ENCODE peak calls at places on chromosomes 5 and 9, in ten cellular contexts. J, S, M, L, O, F, Y, D, I and Z are unnamed samples.
A peak's percentile ranks its signal among the peaks of the same experiment; 100 is the strongest.

GRCh38 chr9:26261503-26262330 is 583.5 kb upstream of the TUSC1 start:
- DNase-seq in J (no peak), S (no peak), M (peak; percentile 31), L (peak; percentile 34), O (no peak), F (no peak), Y (peak; percentile 9), D (peak; percentile 75), I (no peak), Z (no peak)

GRCh38 chr9:12975496-12975895 is 200.7 kb downstream of the LURAP1L start:
- DNase-seq in J (no peak), S (no peak), M (no peak), L (no peak), O (no peak), F (no peak), Y (no peak), D (no peak), I (no peak), Z (no peak)

GRCh38 chr9:80552931-80553330 is 981.2 kb downstream of the TLE4 start:
- DNase-seq in J (no peak), S (no peak), M (peak; percentile 84), L (peak; percentile 1), O (no peak), F (peak; percentile 59), Y (no peak), D (peak; percentile 79), I (peak; percentile 18), Z (no peak)

GRCh38 chr9:98873535-98874432 is 66.3 kb downstream of the GALNT12 start:
- DNase-seq in J (no peak), S (no peak), M (peak; percentile 40), L (no peak), O (no peak), F (peak; percentile 67), Y (no peak), D (peak; percentile 66), I (no peak), Z (no peak)

GRCh38 chr5:135985946-135986345 is 31.2 kb upstream of the LECT2 start:
- DNase-seq in J (no peak), S (no peak), M (no peak), L (no peak), O (no peak), F (no peak), Y (no peak), D (no peak), I (no peak), Z (no peak)

GRCh38 chr9:135340726-135341475 is 138.7 kb upstream of the PPP1R26 start:
- DNase-seq in J (no peak), S (no peak), M (no peak), L (no peak), O (no peak), F (no peak), Y (no peak), D (no peak), I (no peak), Z (no peak)

GRCh38 chr9:132939169-132939568 is 5.2 kb downstream of the TSC1 start:
- DNase-seq in J (no peak), S (no peak), M (no peak), L (no peak), O (no peak), F (no peak), Y (no peak), D (no peak), I (no peak), Z (no peak)

GRCh38 chr9:116282598-116282997 is 129.0 kb downstream of the PAPPA start:
- DNase-seq in J (no peak), S (no peak), M (no peak), L (peak; percentile 53), O (peak; percentile 36), F (no peak), Y (no peak), D (no peak), I (no peak), Z (no peak)

GRCh38 chr9:15135167-15135792 is 171.7 kb downstream of the TTC39B start:
- DNase-seq in J (no peak), S (peak; percentile 40), M (peak; percentile 83), L (peak; percentile 95), O (peak; percentile 82), F (peak; percentile 54), Y (peak; percentile 71), D (peak; percentile 84), I (peak; percentile 51), Z (peak; percentile 63)

GRCh38 chr9:120438111-120438510 is 141.9 kb downstream of the CDK5RAP2 start:
- DNase-seq in J (no peak), S (no peak), M (peak; percentile 59), L (no peak), O (no peak), F (no peak), Y (no peak), D (peak; percentile 56), I (no peak), Z (no peak)

GRCh38 chr9:9750719-9751118 is 862.1 kb downstream of the PTPRD start:
- DNase-seq in J (no peak), S (no peak), M (no peak), L (no peak), O (no peak), F (no peak), Y (no peak), D (no peak), I (no peak), Z (no peak)

GRCh38 chr5:56829137-56829536 is 13.8 kb downstream of the MAP3K1 start:
- DNase-seq in J (no peak), S (peak; percentile 68), M (no peak), L (no peak), O (no peak), F (no peak), Y (no peak), D (no peak), I (no peak), Z (no peak)

GRCh38 chr9:136541179-136541578 is 4.7 kb downstream of the NOTCH1 start:
- DNase-seq in J (no peak), S (no peak), M (no peak), L (no peak), O (no peak), F (no peak), Y (no peak), D (no peak), I (no peak), Z (no peak)

GRCh38 chr9:134449180-134449916 is 123.1 kb downstream of the RXRA start:
- DNase-seq in J (peak; percentile 93), S (peak; percentile 89), M (peak; percentile 98), L (peak; percentile 96), O (peak; percentile 85), F (peak; percentile 95), Y (peak; percentile 98), D (peak; percentile 94), I (peak; percentile 93), Z (peak; percentile 86)

GRCh38 chr9:122206118-122207046 is 22.4 kb downstream of the LHX6 start:
- DNase-seq in J (no peak), S (no peak), M (peak; percentile 89), L (no peak), O (no peak), F (no peak), Y (no peak), D (peak; percentile 85), I (no peak), Z (no peak)

GRCh38 chr9:87581949-87582637 is 84.4 kb downstream of the DAPK1 start:
- DNase-seq in J (no peak), S (no peak), M (no peak), L (no peak), O (no peak), F (no peak), Y (no peak), D (no peak), I (no peak), Z (no peak)

GRCh38 chr5:113053614-113054013 is 77.0 kb downstream of the DCP2 start:
- DNase-seq in J (no peak), S (no peak), M (peak; percentile 49), L (no peak), O (no peak), F (no peak), Y (no peak), D (peak; percentile 98), I (no peak), Z (no peak)
- H3K4me3 ChIP-seq in J (no peak overlapping the region), S (no peak overlapping the region), M (no peak overlapping the region), L (no peak overlapping the region), O (no peak overlapping the region), F (no peak overlapping the region), Y (no peak overlapping the region), D (no peak overlapping the region), I (no peak overlapping the region), Z (no peak overlapping the region)

GRCh38 chr9:111915425-111915758 is 18.8 kb downstream of the UGCG start:
- DNase-seq in J (no peak), S (no peak), M (no peak), L (no peak), O (no peak), F (no peak), Y (no peak), D (no peak), I (no peak), Z (no peak)
- H3K4me3 ChIP-seq in J (no peak overlapping the region), S (no peak overlapping the region), M (no peak overlapping the region), L (no peak overlapping the region), O (no peak overlapping the region), F (no peak overlapping the region), Y (no peak overlapping the region), D (no peak overlapping the region), I (no peak overlapping the region), Z (no peak overlapping the region)

DNA sequence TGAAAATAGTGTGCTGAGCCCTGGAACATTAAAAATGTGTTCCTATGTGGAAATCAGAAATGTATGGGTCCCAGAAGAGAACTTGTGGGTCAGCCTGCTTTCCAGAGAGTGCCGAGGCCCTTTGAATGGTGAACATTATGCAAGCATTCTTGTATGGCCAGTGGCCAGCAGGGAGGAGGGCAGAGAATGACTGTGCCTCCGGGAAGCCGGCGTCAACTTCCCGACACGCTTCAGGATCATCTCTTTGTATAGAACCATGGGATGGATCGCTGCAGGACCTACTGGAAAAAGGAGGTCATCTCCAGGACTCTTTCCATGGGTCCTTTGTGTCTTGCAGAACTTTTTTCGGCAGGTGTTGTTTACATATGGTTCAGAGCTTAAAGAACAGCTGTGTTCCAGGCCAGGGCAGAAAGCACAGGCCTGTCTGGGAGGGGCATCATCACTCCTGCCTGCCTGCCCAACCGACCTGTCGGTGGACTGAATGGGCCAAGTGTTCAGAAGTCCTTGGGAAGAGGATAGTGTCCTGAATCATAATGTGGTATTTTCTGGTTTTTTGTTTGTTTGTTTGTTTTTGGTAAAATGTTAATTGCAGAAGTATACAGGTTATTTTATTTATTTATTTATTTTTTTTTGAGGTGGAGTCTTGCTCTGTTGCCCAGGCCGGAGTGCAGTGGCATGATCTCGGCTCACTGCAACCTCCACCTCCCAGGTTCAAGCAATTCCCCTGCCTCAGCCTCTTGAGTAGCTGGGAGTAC is 9.0 kb downstream of the PRRC2B start:
- DNase-seq in J (peak; percentile 84), S (no peak), M (peak; percentile 88), L (no peak), O (no peak), F (peak; percentile 93), Y (peak; percentile 64), D (peak; percentile 94), I (peak; percentile 89), Z (no peak)
- H3K4me3 ChIP-seq in J (peak overlapping the region; percentile 29), S (no peak overlapping the region), M (no peak overlapping the region), L (peak overlapping the region; percentile 24), O (no peak overlapping the region), F (peak overlapping the region; percentile 26), Y (peak overlapping the region; percentile 5), D (no peak overlapping the region), I (no peak overlapping the region), Z (no peak overlapping the region)

DNA sequence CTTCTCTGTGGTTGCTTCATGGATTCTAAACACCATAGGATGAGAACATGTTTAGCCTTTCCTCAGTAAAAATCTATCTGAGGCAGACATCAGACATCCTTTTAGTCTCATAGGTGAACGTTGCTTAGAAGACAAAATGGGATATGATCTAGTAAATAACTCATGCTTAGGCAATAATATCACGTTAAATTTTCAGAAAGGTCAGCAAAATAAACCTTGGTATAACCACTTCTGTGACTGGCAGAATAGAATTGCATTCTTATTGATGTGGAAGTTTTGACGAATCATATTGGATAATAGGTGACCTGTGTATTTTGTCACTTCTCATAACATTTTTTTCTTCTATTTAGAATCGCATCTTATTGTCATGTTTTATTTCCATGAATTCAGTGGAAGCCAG is 827.0 kb downstream of the MTRR start:
- DNase-seq in J (no peak), S (no peak), M (no peak), L (no peak), O (no peak), F (no peak), Y (no peak), D (no peak), I (no peak), Z (no peak)
- H3K4me3 ChIP-seq in J (no peak overlapping the region), S (no peak overlapping the region), M (no peak overlapping the region), L (no peak overlapping the region), O (no peak overlapping the region), F (no peak overlapping the region), Y (no peak overlapping the region), D (no peak overlapping the region), I (no peak overlapping the region), Z (no peak overlapping the region)